ENCODE peak calls at places on chromosomes 11 and 22, in four cellular contexts. I, N, X and P are unnamed samples.

GRCh38 chr11:6900327-6900999 is 8.2 kb upstream of the OR2D2 start:
- DNase-seq in I (no peak), N (no peak), X (peak), P (no peak)

GRCh38 chr11:62842171-62842717 is 2.9 kb upstream of the WDR74 start:
- DNase-seq in I (peak), N (no peak), X (no peak), P (peak)

GRCh38 chr11:101881586-101881985 is 33.2 kb upstream of the CEP126 start:
- DNase-seq in I (no peak), N (no peak), X (no peak), P (no peak)

GRCh38 chr22:19179472-19180048 is 1.0 kb upstream of the SLC25A1 start:
- DNase-seq in I (peak), N (peak), X (peak), P (peak)

GRCh38 chr22:20268350-20269012 is 363 bp upstream of the RTN4R start:
- DNase-seq in I (peak), N (peak), X (peak), P (peak)

GRCh38 chr22:50017701-50018224 is 5.2 kb upstream of the IL17REL start:
- DNase-seq in I (no peak), N (no peak), X (no peak), P (no peak)

GRCh38 chr22:19886605-19887250 is 32.1 kb upstream of the GNB1L start:
- DNase-seq in I (peak), N (no peak), X (no peak), P (no peak)

GRCh38 chr11:32290783-32291182 is 144.6 kb downstream of the WT1 start:
- DNase-seq in I (no peak), N (no peak), X (no peak), P (no peak)

GRCh38 chr11:27995082-27995481 is 112.9 kb downstream of the KIF18A start:
- DNase-seq in I (no peak), N (no peak), X (no peak), P (no peak)

GRCh38 chr11:110774138-110775014 is 62.1 kb upstream of the ARHGAP20 start:
- DNase-seq in I (no peak), N (no peak), X (no peak), P (no peak)

GRCh38 chr11:12175694-12176241 is 65.4 kb downstream of the MICAL2 start:
- DNase-seq in I (no peak), N (no peak), X (peak), P (no peak)

GRCh38 chr11:65418431-65418680 is 4.2 kb upstream of the NEAT1 start:
- DNase-seq in I (no peak), N (no peak), X (peak), P (no peak)

GRCh38 chr11:117820071-117820470 is 4.5 kb downstream of the FXYD2 start:
- DNase-seq in I (no peak), N (no peak), X (no peak), P (no peak)

GRCh38 chr11:117940736-117941135 is 11.5 kb upstream of the TMPRSS13 start:
- DNase-seq in I (no peak), N (no peak), X (no peak), P (no peak)

GRCh38 chr11:58286249-58286648 is 18.2 kb upstream of the OR10W1 start:
- DNase-seq in I (peak), N (no peak), X (peak), P (no peak)

GRCh38 chr22:46613606-46613997 is 6.6 kb upstream of the GRAMD4 start:
- DNase-seq in I (peak), N (no peak), X (peak), P (no peak)

GRCh38 chr11:68308068-68308467 is 4.3 kb upstream of the LRP5 start:
- DNase-seq in I (no peak), N (no peak), X (no peak), P (no peak)

GRCh38 chr11:116960916-116961315 is 123.5 kb upstream of the APOA1 start:
- DNase-seq in I (no peak), N (no peak), X (no peak), P (no peak)

GRCh38 chr22:41642711-41643110 is 21.6 kb downstream of the XRCC6 start:
- DNase-seq in I (no peak), N (no peak), X (no peak), P (no peak)

GRCh38 chr22:47811971-47812370 is 1049.5 kb downstream of the TBC1D22A start:
- DNase-seq in I (no peak), N (no peak), X (no peak), P (no peak)

GRCh38 chr11:114171257-114172054 is 111.9 kb downstream of the ZBTB16 start:
- DNase-seq in I (no peak), N (no peak), X (no peak), P (no peak)

GRCh38 chr11:69088676-69089146 is 40.0 kb downstream of the TPCN2 start:
- DNase-seq in I (peak), N (peak), X (peak), P (peak)

GRCh38 chr11:128890543-128891409 is at the start of gene KCNJ5:
- DNase-seq in I (no peak), N (peak), X (no peak), P (no peak)

GRCh38 chr11:86799680-86800075 is 664 bp upstream of the PRSS23 start:
- DNase-seq in I (no peak), N (peak), X (no peak), P (no peak)

GRCh38 chr11:76885390-76886097 is 24.8 kb downstream of the ACER3 start:
- DNase-seq in I (peak), N (no peak), X (no peak), P (no peak)

GRCh38 chr11:8063319-8063718 is 17.7 kb upstream of the TUB start:
- DNase-seq in I (no peak), N (no peak), X (no peak), P (no peak)

GRCh38 chr11:46421257-46421880 is 29.8 kb upstream of the CHRM4 start:
- DNase-seq in I (no peak), N (no peak), X (no peak), P (no peak)

GRCh38 chr11:78019808-78020207 is 3.3 kb downstream of the KCTD14 start:
- DNase-seq in I (no peak), N (no peak), X (no peak), P (no peak)

GRCh38 chr11:46315033-46315738 is 32.1 kb upstream of the DGKZ start:
- DNase-seq in I (peak), N (peak), X (peak), P (peak)

GRCh38 chr11:77346906-77347603 is 45.6 kb upstream of the GDPD4 start:
- DNase-seq in I (no peak), N (no peak), X (no peak), P (no peak)

GRCh38 chr11:29159552-29160465 is 857.0 kb downstream of the KCNA4 start:
- DNase-seq in I (peak), N (peak), X (peak), P (no peak)

GRCh38 chr11:102430158-102430836 is 22.3 kb downstream of the TMEM123 start:
- DNase-seq in I (no peak), N (no peak), X (peak), P (no peak)

GRCh38 chr11:86182976-86183584 is 61.5 kb upstream of the EED start:
- DNase-seq in I (peak), N (no peak), X (peak), P (no peak)

GRCh38 chr22:22878211-22878570 is 9.4 kb upstream of the IGLL5 start:
- DNase-seq in I (no peak), N (no peak), X (no peak), P (no peak)

GRCh38 chr22:22878801-22879674 is 8.6 kb upstream of the IGLL5 start:
- DNase-seq in I (no peak), N (no peak), X (peak), P (no peak)

GRCh38 chr22:22880645-22881044 is 7.0 kb upstream of the IGLL5 start:
- DNase-seq in I (no peak), N (no peak), X (no peak), P (no peak)

GRCh38 chr22:22881116-22882032 is 6.2 kb upstream of the IGLL5 start:
- DNase-seq in I (no peak), N (no peak), X (peak), P (no peak)

GRCh38 chr22:22879675-22880029 is 8.0 kb upstream of the IGLL5 start:
- DNase-seq in I (no peak), N (no peak), X (no peak), P (no peak)
- TF ChIP-seq CTCF in I (no peak), N (no peak), X (no peak), P (no peak)

DNA sequence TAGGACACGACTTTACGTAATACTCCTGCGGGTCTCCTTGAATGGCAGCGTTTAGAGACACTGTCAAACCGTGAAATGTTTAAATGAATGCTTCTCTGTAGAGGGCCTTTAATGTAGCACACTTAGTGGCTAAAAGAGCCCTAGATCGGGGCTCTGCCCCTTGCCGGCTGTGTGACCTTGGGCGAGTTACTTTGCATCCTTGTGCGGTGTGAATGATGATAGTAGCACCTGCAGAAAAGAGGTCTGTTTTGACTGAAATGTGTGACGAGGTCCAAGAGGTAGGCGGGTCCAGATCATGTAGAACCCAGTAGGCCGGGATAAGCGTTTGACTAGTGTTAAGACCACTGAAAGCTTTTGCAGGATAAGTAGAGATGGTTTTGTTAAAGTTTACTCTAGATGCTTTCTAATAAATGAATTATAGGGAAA is 866 bp downstream of the MED17 start:
- DNase-seq in I (no peak), N (no peak), X (no peak), P (no peak)
- TF ChIP-seq CTCF in I (no peak), N (no peak), X (no peak), P (no peak)

GRCh38 chr11:73931951-73932350 is 18.9 kb upstream of the DNAJB13 start:
- DNase-seq in I (no peak), N (no peak), X (no peak), P (no peak)

GRCh38 chr11:73929388-73929787 is 21.4 kb upstream of the DNAJB13 start:
- DNase-seq in I (no peak), N (no peak), X (no peak), P (no peak)

GRCh38 chr11:73931039-73931645 is 19.7 kb upstream of the DNAJB13 start:
- DNase-seq in I (peak), N (no peak), X (peak), P (no peak)
- TF ChIP-seq CTCF in I (peak), N (no peak), X (peak), P (no peak)

DNA sequence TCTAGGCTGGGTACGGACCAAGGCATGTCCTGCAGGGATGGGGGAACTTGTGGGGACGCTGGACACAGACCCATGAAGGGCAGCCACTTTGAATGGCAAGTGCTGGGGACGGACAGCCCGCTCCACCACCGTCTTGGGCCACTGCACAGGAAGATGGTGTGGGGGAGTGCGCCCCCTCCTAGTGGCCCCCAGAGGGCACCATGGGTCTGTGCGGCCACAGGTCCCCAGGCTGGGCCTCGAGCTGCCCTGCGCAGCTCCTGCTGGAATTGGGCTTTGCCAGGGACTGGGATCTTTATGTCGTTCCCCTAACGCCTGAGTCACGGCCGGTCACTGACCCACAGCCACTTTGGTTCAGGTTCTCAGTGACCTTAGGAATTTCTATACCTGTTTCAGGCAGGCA is 44.4 kb downstream of the NAT10 start:
- DNase-seq in I (peak), N (no peak), X (no peak), P (no peak)
- TF ChIP-seq CTCF in I (peak), N (no peak), X (peak), P (no peak)

GRCh38 chr22:27603111-27603822 is 198.3 kb downstream of the MN1 start:
- DNase-seq in I (no peak), N (no peak), X (no peak), P (no peak)

GRCh38 chr22:27605390-27605789 is 196.2 kb downstream of the MN1 start:
- DNase-seq in I (no peak), N (no peak), X (no peak), P (no peak)

GRCh38 chr22:27602390-27602789 is 199.2 kb downstream of the MN1 start:
- DNase-seq in I (no peak), N (no peak), X (no peak), P (no peak)

GRCh38 chr22:27601195-27601594 is 200.4 kb downstream of the MN1 start:
- DNase-seq in I (no peak), N (no peak), X (no peak), P (no peak)

DNA sequence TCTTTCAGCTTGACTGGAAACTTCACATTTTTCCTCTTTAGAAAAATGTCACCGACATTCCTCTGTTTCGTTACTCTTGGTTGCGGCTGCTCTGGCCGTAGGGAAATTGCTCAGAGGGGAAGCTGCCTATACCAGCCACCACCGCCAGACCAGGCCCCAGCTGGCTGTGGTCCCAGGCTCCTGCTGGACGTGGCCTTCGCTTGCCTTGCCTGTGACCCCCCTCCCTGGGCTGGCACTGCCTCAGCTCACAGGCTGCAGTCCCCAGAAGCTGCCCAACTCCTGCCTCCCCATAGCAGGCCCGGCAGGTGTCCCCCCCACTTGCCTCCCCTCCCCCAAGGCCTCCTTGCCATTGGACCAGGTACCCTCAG is 197.7 kb downstream of the MN1 start:
- DNase-seq in I (no peak), N (no peak), X (no peak), P (no peak)
- TF ChIP-seq CTCF in I (no peak), N (no peak), X (no peak), P (no peak)

GRCh38 chr22:24947383-24947782 is 889 bp upstream of the LHFPL7 start:
- DNase-seq in I (no peak), N (no peak), X (no peak), P (no peak)

GRCh38 chr22:24947881-24948280 is 1.4 kb upstream of the LHFPL7 start:
- DNase-seq in I (no peak), N (no peak), X (no peak), P (no peak)

GRCh38 chr22:24950272-24950902 is 2.1 kb upstream of the KIAA1671 start:
- DNase-seq in I (no peak), N (no peak), X (no peak), P (no peak)

GRCh38 chr22:24945430-24945829 is 1.1 kb downstream of the LHFPL7 start:
- DNase-seq in I (no peak), N (no peak), X (no peak), P (no peak)

DNA sequence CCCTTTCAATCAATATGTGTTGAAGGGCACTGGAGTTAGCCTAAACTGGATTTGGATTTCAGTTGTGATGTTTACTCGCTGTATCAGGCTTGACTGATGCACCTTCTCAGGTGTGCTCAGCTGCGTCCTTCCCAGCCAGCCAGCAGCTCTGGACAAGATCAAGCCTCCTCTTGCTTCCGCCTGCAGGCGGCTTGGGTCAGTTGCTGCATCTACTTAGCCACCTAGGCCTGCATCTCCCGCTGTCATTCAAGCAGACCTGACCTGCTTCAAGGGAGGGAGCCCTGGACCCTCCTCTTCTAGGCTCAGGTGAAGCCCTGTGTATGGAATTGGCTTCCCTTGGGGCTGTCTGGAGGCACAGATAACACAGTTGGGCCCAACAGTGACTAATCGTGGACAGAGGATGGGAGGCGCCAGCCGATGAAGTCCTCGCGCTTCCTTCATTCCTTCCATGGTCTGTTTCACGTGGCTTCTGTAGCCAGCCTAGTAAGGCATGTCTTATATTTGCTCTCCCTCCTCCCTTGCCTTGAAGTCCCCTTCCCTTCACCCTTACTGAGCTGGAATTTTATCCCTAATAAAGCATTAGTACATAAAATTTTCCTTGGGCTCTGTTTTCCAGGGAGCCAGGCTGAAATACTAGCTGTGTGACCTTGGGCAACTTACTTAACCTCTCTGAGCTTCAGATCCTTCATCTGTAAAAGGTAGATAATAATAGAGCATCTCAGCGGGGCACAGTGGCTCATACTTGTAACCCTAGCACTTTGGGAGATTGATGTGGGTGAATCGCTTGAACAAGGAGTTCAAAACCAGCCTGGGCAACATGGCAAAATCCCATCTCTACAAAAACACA is 2.1 kb upstream of the LHFPL7 start:
- DNase-seq in I (no peak), N (no peak), X (no peak), P (no peak)
- TF ChIP-seq CTCF in I (no peak), N (no peak), X (no peak), P (no peak)

DNA sequence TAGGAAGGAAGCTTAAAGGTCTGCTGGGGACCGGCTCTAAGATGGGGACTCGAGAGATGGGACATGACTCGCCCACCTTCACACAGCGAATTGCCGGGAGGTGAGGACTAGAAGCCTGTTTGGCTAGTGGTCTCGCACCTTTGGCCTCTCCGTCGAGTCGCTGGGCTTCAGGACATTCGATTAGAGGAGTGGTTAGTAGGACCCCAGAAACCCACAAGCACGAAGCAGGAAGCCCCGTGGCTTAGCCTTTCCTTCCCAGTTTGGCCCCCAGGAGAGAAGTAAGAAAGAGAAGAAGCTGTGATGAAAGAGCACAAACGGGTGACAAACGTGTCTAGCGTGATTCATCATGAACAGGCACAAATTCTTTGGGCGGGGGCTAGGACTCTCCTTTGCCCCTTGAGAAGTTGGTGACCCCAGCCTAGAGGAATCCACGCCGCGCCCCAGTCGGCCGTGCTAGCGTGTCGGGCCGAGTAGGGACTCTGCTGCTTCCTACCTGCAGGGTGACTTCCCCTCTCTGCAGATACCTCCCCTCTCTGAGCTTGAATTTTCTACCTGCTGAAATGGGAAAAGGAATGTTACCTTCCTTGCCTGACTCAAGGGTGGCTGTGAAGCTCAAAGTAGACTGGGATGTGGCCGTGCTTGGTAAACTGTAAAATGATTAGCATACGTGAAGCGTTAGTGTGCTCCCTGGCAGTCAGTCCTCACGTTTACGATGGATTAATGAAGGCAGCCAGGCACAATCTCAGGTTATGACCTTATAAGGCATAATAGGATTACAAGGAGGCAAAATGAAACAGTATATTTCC is 1.1 kb upstream of the ADM start:
- DNase-seq in I (peak), N (peak), X (peak), P (no peak)
- TF ChIP-seq CTCF in I (no peak), N (no peak), X (no peak), P (no peak)

GRCh38 chr11:2196970-2197770 is 25.6 kb upstream of the TH start:
- DNase-seq in I (peak), N (peak), X (peak), P (peak)
- TF ChIP-seq CTCF in I (peak), N (peak), X (peak), P (peak)

GRCh38 chr22:37413546-37413945 is 13.7 kb downstream of the ELFN2 start:
- DNase-seq in I (no peak), N (no peak), X (no peak), P (no peak)

GRCh38 chr22:37410174-37411055 is 16.9 kb downstream of the ELFN2 start:
- DNase-seq in I (no peak), N (no peak), X (no peak), P (no peak)

GRCh38 chr22:37414288-37414687 is 13.0 kb downstream of the ELFN2 start:
- DNase-seq in I (no peak), N (no peak), X (no peak), P (no peak)

GRCh38 chr22:37411655-37412054 is 15.6 kb downstream of the ELFN2 start:
- DNase-seq in I (no peak), N (no peak), X (no peak), P (no peak)

GRCh38 chr22:37412445-37413250 is 14.6 kb downstream of the ELFN2 start:
- DNase-seq in I (peak), N (no peak), X (no peak), P (no peak)
- TF ChIP-seq CTCF in I (no peak), N (no peak), X (no peak), P (no peak)

GRCh38 chr11:13970986-13971385 is 8.5 kb downstream of the SPON1 start:
- DNase-seq in I (no peak), N (no peak), X (peak), P (no peak)
- TF ChIP-seq CTCF in I (peak), N (no peak), X (peak), P (no peak)